ENCODE peak calls at places on chromosomes 12 and 14, in five cellular contexts. One of them, this sample, is unnamed.
A peak's percentile ranks its signal among the peaks of the same experiment; 100 is the strongest.

GRCh38 chr12:53006810-53007742 is 820 bp downstream of the EIF4B start:
- DNase-seq in HepG2: peak; percentile 71
- DNase-seq in A549: peak; percentile 88
- DNase-seq in K562: peak; percentile 93
- DNase-seq in GM12878: peak; percentile 32
- DNase-seq in this sample: peak; percentile 89

GRCh38 chr12:63318933-63319332 is 167.9 kb upstream of the AVPR1A start:
- DNase-seq in HepG2: no peak
- DNase-seq in A549: no peak
- DNase-seq in K562: no peak
- DNase-seq in GM12878: no peak
- DNase-seq in this sample: no peak

GRCh38 chr12:64103821-64104220 is 118.3 kb downstream of the KICS2 start:
- DNase-seq in HepG2: no peak
- DNase-seq in GM12878: no peak
- DNase-seq in A549: no peak
- DNase-seq in K562: no peak
- DNase-seq in this sample: no peak

GRCh38 chr14:93173943-93174395 is 10.7 kb downstream of the MOAP1 start:
- DNase-seq in GM12878: no peak
- DNase-seq in HepG2: no peak
- DNase-seq in A549: no peak
- DNase-seq in K562: peak; percentile 75
- DNase-seq in this sample: no peak

GRCh38 chr12:6452908-6453630 is 1.2 kb downstream of the TAPBPL start:
- DNase-seq in HepG2: no peak
- DNase-seq in A549: no peak
- DNase-seq in GM12878: no peak
- DNase-seq in K562: no peak
- DNase-seq in this sample: no peak

GRCh38 chr12:19223018-19223417 is 93.5 kb downstream of the PLEKHA5 start:
- DNase-seq in GM12878: no peak
- DNase-seq in HepG2: no peak
- DNase-seq in K562: no peak
- DNase-seq in A549: peak; percentile 41
- DNase-seq in this sample: peak; percentile 27

GRCh38 chr12:40959041-40959440 is 229.1 kb upstream of the PDZRN4 start:
- DNase-seq in HepG2: no peak
- DNase-seq in A549: no peak
- DNase-seq in K562: no peak
- DNase-seq in GM12878: no peak
- DNase-seq in this sample: no peak

GRCh38 chr12:128387811-128388422 is 120.9 kb downstream of the TMEM132C start:
- DNase-seq in A549: peak; percentile 30
- DNase-seq in GM12878: no peak
- DNase-seq in K562: peak; percentile 46
- DNase-seq in HepG2: peak; percentile 27
- DNase-seq in this sample: peak; percentile 1

GRCh38 chr14:85516239-85517112 is 13.5 kb upstream of the FLRT2 start:
- DNase-seq in K562: no peak
- DNase-seq in GM12878: no peak
- DNase-seq in HepG2: no peak
- DNase-seq in A549: no peak
- DNase-seq in this sample: no peak

GRCh38 chr12:12338528-12339168 is 11.4 kb downstream of the MANSC1 start:
- DNase-seq in K562: no peak
- DNase-seq in A549: no peak
- DNase-seq in GM12878: no peak
- DNase-seq in HepG2: no peak
- DNase-seq in this sample: no peak

GRCh38 chr12:54736549-54736948 is 88.4 kb upstream of the DCD start:
- DNase-seq in A549: no peak
- DNase-seq in GM12878: no peak
- DNase-seq in HepG2: no peak
- DNase-seq in K562: no peak
- DNase-seq in this sample: no peak

GRCh38 chr12:53118771-53119300 is 15.6 kb downstream of the SOAT2 start:
- DNase-seq in K562: no peak
- DNase-seq in A549: no peak
- DNase-seq in HepG2: no peak
- DNase-seq in GM12878: no peak
- DNase-seq in this sample: no peak

GRCh38 chr14:94805726-94806288 is 35.9 kb upstream of the GSC start:
- DNase-seq in A549: no peak
- DNase-seq in HepG2: no peak
- DNase-seq in K562: no peak
- DNase-seq in GM12878: no peak
- DNase-seq in this sample: no peak

GRCh38 chr14:92783813-92784431 is 10.2 kb upstream of the GOLGA5 start:
- DNase-seq in GM12878: no peak
- DNase-seq in K562: peak; percentile 40
- DNase-seq in HepG2: peak; percentile 56
- DNase-seq in A549: peak; percentile 69
- DNase-seq in this sample: peak; percentile 56

GRCh38 chr12:106955377-106956047 is at the start of gene TMEM263:
- DNase-seq in A549: peak; percentile 89
- DNase-seq in K562: peak; percentile 98
- DNase-seq in GM12878: peak; percentile 83
- DNase-seq in HepG2: peak; percentile 91
- DNase-seq in this sample: peak; percentile 93

GRCh38 chr12:55664826-55665225 is 28.1 kb downstream of the OR10P1 start:
- DNase-seq in HepG2: no peak
- DNase-seq in A549: no peak
- DNase-seq in GM12878: no peak
- DNase-seq in K562: no peak
- DNase-seq in this sample: no peak

GRCh38 chr12:132386926-132387497 is 57.6 kb upstream of the GALNT9 start:
- DNase-seq in HepG2: no peak
- DNase-seq in A549: no peak
- DNase-seq in GM12878: no peak
- DNase-seq in K562: no peak
- DNase-seq in this sample: no peak

GRCh38 chr14:87873741-87874140 is 119.2 kb downstream of the GALC start:
- DNase-seq in GM12878: no peak
- DNase-seq in K562: no peak
- DNase-seq in HepG2: no peak
- DNase-seq in A549: no peak
- DNase-seq in this sample: no peak

GRCh38 chr12:93016752-93017350 is 87.8 kb upstream of the EEA1 start:
- DNase-seq in A549: no peak
- DNase-seq in HepG2: peak; percentile 88
- DNase-seq in K562: no peak
- DNase-seq in GM12878: no peak
- DNase-seq in this sample: no peak

GRCh38 chr14:92687681-92688433 is 60.6 kb downstream of the LGMN start:
- DNase-seq in HepG2: no peak
- DNase-seq in K562: no peak
- DNase-seq in GM12878: no peak
- DNase-seq in A549: no peak
- DNase-seq in this sample: peak; percentile 64

GRCh38 chr12:48883305-48884171 is 17.9 kb upstream of the RND1 start:
- DNase-seq in HepG2: peak; percentile 73
- DNase-seq in A549: no peak
- DNase-seq in K562: no peak
- DNase-seq in GM12878: no peak
- DNase-seq in this sample: peak; percentile 88

GRCh38 chr12:29066061-29066588 is 83.0 kb upstream of the FAR2 start:
- DNase-seq in K562: no peak
- DNase-seq in HepG2: no peak
- DNase-seq in GM12878: no peak
- DNase-seq in A549: no peak
- DNase-seq in this sample: no peak

GRCh38 chr14:22200977-22201605 is 387.9 kb downstream of the DAD1 start:
- DNase-seq in A549: peak; percentile 16
- DNase-seq in HepG2: peak; percentile 71
- DNase-seq in K562: peak; percentile 8
- DNase-seq in GM12878: peak; percentile 3
- DNase-seq in this sample: peak; percentile 86

GRCh38 chr14:41606249-41607118 is at the start of gene LRFN5:
- DNase-seq in GM12878: no peak
- DNase-seq in HepG2: no peak
- DNase-seq in A549: no peak
- DNase-seq in K562: no peak
- DNase-seq in this sample: peak; percentile 74

GRCh38 chr12:5733136-5733755 is 211.8 kb downstream of the ANO2 start:
- DNase-seq in HepG2: no peak
- DNase-seq in K562: no peak
- DNase-seq in GM12878: no peak
- DNase-seq in A549: no peak
- DNase-seq in this sample: no peak

GRCh38 chr12:116717466-116718457 is 20.1 kb downstream of the SPRING1 start:
- DNase-seq in K562: no peak
- DNase-seq in HepG2: no peak
- DNase-seq in GM12878: no peak
- DNase-seq in A549: no peak
- DNase-seq in this sample: no peak

GRCh38 chr14:41785696-41786095 is 179.0 kb downstream of the LRFN5 start:
- DNase-seq in K562: no peak
- DNase-seq in GM12878: no peak
- DNase-seq in A549: no peak
- DNase-seq in HepG2: peak; percentile 10
- DNase-seq in this sample: peak; percentile 24

GRCh38 chr12:109758406-109759075 is 44.9 kb downstream of the FAM222A start:
- DNase-seq in K562: no peak
- DNase-seq in A549: no peak
- DNase-seq in GM12878: no peak
- DNase-seq in HepG2: no peak
- DNase-seq in this sample: no peak

GRCh38 chr12:40597133-40597532 is 95.1 kb upstream of the CNTN1 start:
- DNase-seq in HepG2: no peak
- DNase-seq in A549: no peak
- DNase-seq in GM12878: no peak
- DNase-seq in K562: no peak
- DNase-seq in this sample: no peak

GRCh38 chr14:91573528-91573893 is 63.4 kb upstream of the PPP4R3A start:
- DNase-seq in GM12878: no peak
- DNase-seq in HepG2: no peak
- DNase-seq in K562: no peak
- DNase-seq in A549: no peak
- DNase-seq in this sample: no peak

GRCh38 chr14:44912041-44912869 is 49.5 kb downstream of the KLHL28 start:
- DNase-seq in A549: no peak
- DNase-seq in HepG2: no peak
- DNase-seq in K562: no peak
- DNase-seq in GM12878: no peak
- DNase-seq in this sample: peak; percentile 32

GRCh38 chr14:32905052-32905451 is 33.6 kb upstream of the NPAS3 start:
- DNase-seq in K562: no peak
- DNase-seq in HepG2: no peak
- DNase-seq in A549: no peak
- DNase-seq in GM12878: no peak
- DNase-seq in this sample: no peak

GRCh38 chr12:41910578-41911331 is 233.9 kb downstream of the GXYLT1 start:
- DNase-seq in GM12878: no peak
- DNase-seq in K562: no peak
- DNase-seq in A549: no peak
- DNase-seq in HepG2: no peak
- DNase-seq in this sample: no peak

GRCh38 chr14:91839754-91840153 is 27.6 kb downstream of the TC2N start:
- DNase-seq in HepG2: no peak
- DNase-seq in K562: no peak
- DNase-seq in A549: no peak
- DNase-seq in GM12878: no peak
- DNase-seq in this sample: no peak

GRCh38 chr12:98403385-98403784 is 112.0 kb upstream of the TMPO start:
- DNase-seq in HepG2: no peak
- DNase-seq in A549: no peak
- DNase-seq in GM12878: no peak
- DNase-seq in K562: no peak
- DNase-seq in this sample: no peak

GRCh38 chr12:15240898-15241297 is 19.7 kb upstream of the RERG start:
- DNase-seq in K562: no peak
- DNase-seq in HepG2: no peak
- DNase-seq in A549: no peak
- DNase-seq in GM12878: no peak
- DNase-seq in this sample: no peak

GRCh38 chr12:13811061-13811460 is 170.3 kb downstream of the GRIN2B start:
- DNase-seq in GM12878: no peak
- DNase-seq in K562: no peak
- DNase-seq in A549: no peak
- DNase-seq in HepG2: no peak
- DNase-seq in this sample: no peak

GRCh38 chr14:95291859-95292542 is 27.7 kb downstream of the CLMN start:
- DNase-seq in K562: peak; percentile 46
- DNase-seq in A549: no peak
- DNase-seq in GM12878: no peak
- DNase-seq in HepG2: no peak
- DNase-seq in this sample: no peak

DNA sequence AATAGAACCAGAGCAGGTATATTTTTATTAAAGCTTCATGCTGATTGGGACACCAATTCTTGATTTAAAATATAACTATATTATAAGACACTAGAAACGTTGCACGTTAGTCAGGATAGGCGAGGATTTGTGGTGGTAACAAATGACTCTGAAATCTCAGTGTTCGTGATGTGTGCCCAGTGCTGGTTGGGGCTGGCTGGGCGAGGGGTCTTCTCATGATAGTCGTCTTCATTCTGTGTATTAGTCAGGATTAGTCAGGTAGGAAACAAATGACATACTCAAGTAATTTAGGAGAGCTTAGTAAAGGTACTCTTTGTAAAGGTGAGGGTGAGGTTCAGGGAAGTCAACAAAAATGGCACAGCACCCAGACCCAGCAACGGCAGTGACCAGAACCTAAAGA is 73.9 kb upstream of the HIF1A start:
- DNase-seq in GM12878: no peak
- DNase-seq in A549: no peak
- DNase-seq in HepG2: no peak
- DNase-seq in K562: no peak
- DNase-seq in this sample: no peak
- TF ChIP-seq JUNB in GM12878: no peak
- TF ChIP-seq JUNB in A549: no peak
- TF ChIP-seq JUNB in HepG2: no peak
- TF ChIP-seq JUNB in K562: no peak
- TF ChIP-seq JUNB in this sample: no peak

GRCh38 chr12:91786490-91787272 is 359.0 kb downstream of the BTG1 start:
- DNase-seq in HepG2: no peak
- DNase-seq in GM12878: no peak
- DNase-seq in A549: no peak
- DNase-seq in K562: no peak
- DNase-seq in this sample: no peak
- TF ChIP-seq JUNB in HepG2: no peak
- TF ChIP-seq JUNB in GM12878: no peak
- TF ChIP-seq JUNB in A549: no peak
- TF ChIP-seq JUNB in K562: no peak
- TF ChIP-seq JUNB in this sample: no peak

GRCh38 chr14:89117017-89117416 is 292.6 kb downstream of the TTC8 start:
- DNase-seq in K562: no peak
- DNase-seq in A549: no peak
- DNase-seq in GM12878: no peak
- DNase-seq in HepG2: no peak
- DNase-seq in this sample: peak; percentile 33
- TF ChIP-seq JUNB in K562: no peak
- TF ChIP-seq JUNB in A549: no peak
- TF ChIP-seq JUNB in GM12878: no peak
- TF ChIP-seq JUNB in HepG2: no peak
- TF ChIP-seq JUNB in this sample: no peak

GRCh38 chr14:77741438-77741837 is 19.5 kb downstream of the SNW1 start:
- DNase-seq in K562: no peak
- DNase-seq in A549: no peak
- DNase-seq in GM12878: no peak
- DNase-seq in HepG2: no peak
- DNase-seq in this sample: no peak
- TF ChIP-seq JUNB in K562: no peak
- TF ChIP-seq JUNB in A549: no peak
- TF ChIP-seq JUNB in GM12878: no peak
- TF ChIP-seq JUNB in HepG2: no peak
- TF ChIP-seq JUNB in this sample: no peak

This sample was measured in GM23338.